ENCODE peak calls at places on chromosome 14, in four cellular contexts. One of them, this sample, is unnamed. For H3K36me3 and H3K4me1, the result is how much of the 10 kb centered on the place peaks cover.

GRCh38 chr14:68794856-68795601 is 2.2 kb upstream of the ZFP36L1 start:
- DNase-seq in CD8-positive, alpha-beta T cell: peak
- DNase-seq in hepatocyte: peak
- DNase-seq in RWPE2: peak
- DNase-seq in this sample: peak

GRCh38 chr14:55712505-55712904 is 132.5 kb downstream of the KTN1 start:
- DNase-seq in hepatocyte: no peak
- DNase-seq in CD8-positive, alpha-beta T cell: no peak
- DNase-seq in RWPE2: no peak
- DNase-seq in this sample: no peak

GRCh38 chr14:31752867-31753661 is 191.9 kb downstream of the NUBPL start:
- DNase-seq in hepatocyte: no peak
- DNase-seq in RWPE2: no peak
- DNase-seq in CD8-positive, alpha-beta T cell: no peak
- DNase-seq in this sample: no peak

GRCh38 chr14:34851395-34851794 is 23.8 kb downstream of the BAZ1A start:
- DNase-seq in RWPE2: no peak
- DNase-seq in CD8-positive, alpha-beta T cell: no peak
- DNase-seq in hepatocyte: no peak
- DNase-seq in this sample: no peak

GRCh38 chr14:80211143-80212024 is at the start of gene DIO2:
- DNase-seq in hepatocyte: peak
- DNase-seq in CD8-positive, alpha-beta T cell: no peak
- DNase-seq in RWPE2: no peak
- DNase-seq in this sample: no peak

GRCh38 chr14:92135269-92135668 is 13.5 kb downstream of the CPSF2 start:
- DNase-seq in CD8-positive, alpha-beta T cell: no peak
- DNase-seq in hepatocyte: peak
- DNase-seq in RWPE2: no peak
- DNase-seq in this sample: no peak

GRCh38 chr14:32397871-32398640 is 69.0 kb downstream of the AKAP6 start:
- DNase-seq in RWPE2: no peak
- DNase-seq in CD8-positive, alpha-beta T cell: no peak
- DNase-seq in hepatocyte: no peak
- DNase-seq in this sample: no peak

GRCh38 chr14:94473666-94474410 is 2.2 kb downstream of the SERPINA9 start:
- DNase-seq in RWPE2: peak
- DNase-seq in hepatocyte: no peak
- DNase-seq in CD8-positive, alpha-beta T cell: no peak
- DNase-seq in this sample: no peak

GRCh38 chr14:37142835-37143499 is 29.4 kb downstream of the SLC25A21 start:
- DNase-seq in hepatocyte: no peak
- DNase-seq in CD8-positive, alpha-beta T cell: no peak
- DNase-seq in RWPE2: no peak
- DNase-seq in this sample: no peak

GRCh38 chr14:105845725-105846309 is 319.4 kb downstream of the TMEM121 start:
- DNase-seq in RWPE2: peak
- DNase-seq in CD8-positive, alpha-beta T cell: no peak
- DNase-seq in hepatocyte: no peak
- DNase-seq in this sample: no peak

GRCh38 chr14:32370720-32371119 is 41.6 kb downstream of the AKAP6 start:
- DNase-seq in CD8-positive, alpha-beta T cell: no peak
- DNase-seq in RWPE2: no peak
- DNase-seq in hepatocyte: no peak
- DNase-seq in this sample: no peak

GRCh38 chr14:61695695-61696527 is 598 bp downstream of the HIF1A start:
- DNase-seq in RWPE2: peak
- DNase-seq in hepatocyte: peak
- DNase-seq in CD8-positive, alpha-beta T cell: peak
- DNase-seq in this sample: peak

GRCh38 chr14:94581127-94581999 is at the start of gene SERPINA5:
- DNase-seq in RWPE2: no peak
- DNase-seq in CD8-positive, alpha-beta T cell: no peak
- DNase-seq in hepatocyte: peak
- DNase-seq in this sample: no peak

GRCh38 chr14:20501346-20501745 is 4.0 kb upstream of the RNASE10 start:
- DNase-seq in RWPE2: no peak
- DNase-seq in CD8-positive, alpha-beta T cell: no peak
- DNase-seq in hepatocyte: no peak
- DNase-seq in this sample: no peak

DNA sequence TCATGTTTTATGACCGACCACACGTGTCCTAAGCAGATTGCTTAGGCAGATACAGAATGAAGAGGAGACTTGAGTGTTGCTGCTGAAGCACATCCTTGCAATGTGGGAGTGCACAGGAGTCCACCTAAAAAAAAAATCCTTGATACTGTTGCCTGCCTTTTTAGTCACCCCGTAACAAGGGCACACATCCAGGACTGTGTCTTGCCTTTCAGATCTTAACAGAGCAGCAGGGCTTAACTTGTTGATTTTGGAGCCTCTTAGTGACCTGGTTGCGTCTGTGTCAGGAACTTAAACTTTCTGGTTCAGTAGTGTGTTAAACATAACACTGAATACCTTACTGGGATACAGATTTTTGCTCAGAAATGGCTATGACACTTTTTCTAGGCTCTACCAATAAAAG is 6.5 kb downstream of the EIF2B2 start:
- DNase-seq in CD8-positive, alpha-beta T cell: no peak
- DNase-seq in RWPE2: no peak
- DNase-seq in hepatocyte: no peak
- DNase-seq in this sample: no peak
- H3K36me3 ChIP-seq in CD8-positive, alpha-beta T cell: under half
- H3K36me3 ChIP-seq in RWPE2: half or more
- H3K36me3 ChIP-seq in hepatocyte: under half
- H3K36me3 ChIP-seq in this sample: under half

DNA sequence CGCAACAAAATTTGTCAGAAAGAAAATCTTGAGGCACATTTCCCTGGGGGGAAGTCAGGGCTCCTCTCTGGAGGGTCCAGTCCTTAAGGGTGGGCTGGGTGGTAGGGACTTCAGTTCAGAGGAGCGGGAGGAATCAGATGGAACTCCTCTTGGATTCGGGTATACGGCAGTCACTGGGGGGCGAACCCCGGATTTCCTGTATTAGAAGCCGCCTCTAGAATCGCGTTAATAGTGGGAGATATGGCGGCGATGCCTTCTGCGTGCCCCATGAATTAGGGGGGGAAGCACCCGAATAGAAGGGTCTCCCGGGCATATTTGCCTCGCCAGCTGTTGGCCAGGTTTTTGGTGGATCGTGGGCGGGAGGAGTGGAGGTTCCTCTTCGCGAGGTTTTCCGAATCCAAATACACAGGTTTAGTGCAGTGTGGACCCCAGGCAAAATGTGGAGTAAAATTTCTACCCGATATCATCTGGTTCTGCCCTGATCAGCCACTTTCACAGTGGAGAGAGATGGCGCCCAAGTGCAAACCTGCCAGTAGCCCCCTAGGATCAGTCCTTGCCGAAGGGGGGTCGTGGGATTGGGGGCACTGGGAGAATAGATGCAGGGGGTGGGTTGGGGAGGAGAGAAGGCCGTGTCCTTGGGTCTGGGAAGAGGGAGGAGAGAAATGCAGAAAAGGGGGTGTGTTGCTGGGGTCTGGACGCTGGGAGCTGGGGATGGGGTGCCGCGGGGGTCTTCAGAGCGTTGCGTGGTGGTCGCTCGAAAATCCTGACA is 637 bp downstream of the MEG3 start:
- DNase-seq in RWPE2: no peak
- DNase-seq in hepatocyte: no peak
- DNase-seq in CD8-positive, alpha-beta T cell: no peak
- DNase-seq in this sample: no peak
- H3K4me3 ChIP-seq in RWPE2: peak
- H3K4me3 ChIP-seq in hepatocyte: no peak
- H3K4me3 ChIP-seq in CD8-positive, alpha-beta T cell: no peak
- H3K4me3 ChIP-seq in this sample: no peak

DNA sequence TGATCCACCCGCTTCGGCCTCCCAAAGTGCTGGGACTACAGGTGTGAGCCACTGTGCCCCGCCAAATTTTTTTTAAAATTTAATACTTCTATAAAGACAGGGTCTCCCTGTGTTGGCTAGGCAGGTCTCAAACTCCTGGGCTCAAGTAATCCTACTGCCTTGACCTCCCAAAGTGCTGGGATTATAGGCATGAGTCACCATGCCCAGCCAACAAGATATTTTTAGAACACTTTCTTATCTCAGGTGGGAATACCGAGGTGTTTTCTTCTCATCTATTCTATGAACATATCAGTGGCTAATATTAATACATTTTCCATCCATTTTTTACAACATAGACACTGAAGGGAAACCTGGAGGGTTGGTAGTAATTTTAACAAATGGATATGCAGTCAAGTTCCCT is 38.0 kb upstream of the DHRS4 start:
- DNase-seq in RWPE2: no peak
- DNase-seq in CD8-positive, alpha-beta T cell: no peak
- DNase-seq in hepatocyte: no peak
- DNase-seq in this sample: no peak
- H3K4me1 ChIP-seq in RWPE2: under half
- H3K4me1 ChIP-seq in CD8-positive, alpha-beta T cell: under half
- H3K4me1 ChIP-seq in hepatocyte: under half
- H3K4me1 ChIP-seq in this sample: under half

DNA sequence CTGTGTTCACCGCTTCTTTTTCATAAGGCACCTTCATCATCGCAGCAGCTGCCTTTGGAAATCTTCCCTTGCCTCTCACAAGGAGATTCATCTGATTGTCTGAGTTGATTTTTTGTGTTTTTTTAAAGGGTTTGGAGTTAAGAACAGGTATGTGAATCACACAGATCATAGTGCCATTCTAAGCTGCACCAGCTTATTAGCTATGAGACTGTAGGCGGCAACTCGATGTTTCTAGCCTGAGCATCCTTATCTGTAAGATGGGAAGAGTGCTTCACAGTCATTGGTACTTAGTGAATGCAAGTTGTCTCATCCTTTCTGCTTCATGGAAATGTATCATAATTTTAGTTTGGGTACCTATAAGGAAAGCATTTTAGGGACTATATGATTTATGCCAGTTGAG is 32.0 kb downstream of the SLC25A29 start:
- DNase-seq in hepatocyte: no peak
- DNase-seq in RWPE2: no peak
- DNase-seq in CD8-positive, alpha-beta T cell: no peak
- DNase-seq in this sample: no peak
- H3K36me3 ChIP-seq in hepatocyte: under half
- H3K36me3 ChIP-seq in RWPE2: half or more
- H3K36me3 ChIP-seq in CD8-positive, alpha-beta T cell: under half
- H3K36me3 ChIP-seq in this sample: under half

GRCh38 chr14:77097006-77097688 is 911 bp upstream of the CIPC start:
- DNase-seq in RWPE2: no peak
- DNase-seq in CD8-positive, alpha-beta T cell: no peak
- DNase-seq in hepatocyte: no peak
- DNase-seq in this sample: no peak
- H3K4me3 ChIP-seq in RWPE2: peak
- H3K4me3 ChIP-seq in CD8-positive, alpha-beta T cell: peak
- H3K4me3 ChIP-seq in hepatocyte: peak
- H3K4me3 ChIP-seq in this sample: peak

GRCh38 chr14:59981564-59981963 is 61.6 kb downstream of the LRRC9 start:
- DNase-seq in RWPE2: no peak
- DNase-seq in hepatocyte: no peak
- DNase-seq in CD8-positive, alpha-beta T cell: no peak
- DNase-seq in this sample: no peak
- H3K4me1 ChIP-seq in RWPE2: under half
- H3K4me1 ChIP-seq in hepatocyte: under half
- H3K4me1 ChIP-seq in CD8-positive, alpha-beta T cell: under half
- H3K4me1 ChIP-seq in this sample: under half

GRCh38 chr14:64225156-64225757 is 68.9 kb downstream of the ESR2 start:
- DNase-seq in RWPE2: no peak
- DNase-seq in CD8-positive, alpha-beta T cell: no peak
- DNase-seq in hepatocyte: no peak
- DNase-seq in this sample: no peak
- H3K36me3 ChIP-seq in RWPE2: half or more
- H3K36me3 ChIP-seq in CD8-positive, alpha-beta T cell: half or more
- H3K36me3 ChIP-seq in hepatocyte: under half
- H3K36me3 ChIP-seq in this sample: under half

GRCh38 chr14:75372260-75372659 is 55.6 kb upstream of the JDP2 start:
- DNase-seq in hepatocyte: no peak
- DNase-seq in RWPE2: no peak
- DNase-seq in CD8-positive, alpha-beta T cell: no peak
- DNase-seq in this sample: no peak

GRCh38 chr14:75371297-75371696 is 56.5 kb upstream of the JDP2 start:
- DNase-seq in CD8-positive, alpha-beta T cell: no peak
- DNase-seq in RWPE2: no peak
- DNase-seq in hepatocyte: no peak
- DNase-seq in this sample: no peak

GRCh38 chr14:75373133-75373532 is 54.7 kb upstream of the JDP2 start:
- DNase-seq in CD8-positive, alpha-beta T cell: no peak
- DNase-seq in hepatocyte: no peak
- DNase-seq in RWPE2: no peak
- DNase-seq in this sample: no peak

GRCh38 chr14:75369506-75369905 is 58.3 kb upstream of the JDP2 start:
- DNase-seq in hepatocyte: no peak
- DNase-seq in CD8-positive, alpha-beta T cell: no peak
- DNase-seq in RWPE2: no peak
- DNase-seq in this sample: no peak

GRCh38 chr14:75370416-75371205 is 57.2 kb upstream of the JDP2 start:
- DNase-seq in CD8-positive, alpha-beta T cell: no peak
- DNase-seq in RWPE2: no peak
- DNase-seq in hepatocyte: no peak
- DNase-seq in this sample: no peak
- H3K4me3 ChIP-seq in CD8-positive, alpha-beta T cell: no peak
- H3K4me3 ChIP-seq in RWPE2: no peak
- H3K4me3 ChIP-seq in hepatocyte: no peak
- H3K4me3 ChIP-seq in this sample: no peak

DNA sequence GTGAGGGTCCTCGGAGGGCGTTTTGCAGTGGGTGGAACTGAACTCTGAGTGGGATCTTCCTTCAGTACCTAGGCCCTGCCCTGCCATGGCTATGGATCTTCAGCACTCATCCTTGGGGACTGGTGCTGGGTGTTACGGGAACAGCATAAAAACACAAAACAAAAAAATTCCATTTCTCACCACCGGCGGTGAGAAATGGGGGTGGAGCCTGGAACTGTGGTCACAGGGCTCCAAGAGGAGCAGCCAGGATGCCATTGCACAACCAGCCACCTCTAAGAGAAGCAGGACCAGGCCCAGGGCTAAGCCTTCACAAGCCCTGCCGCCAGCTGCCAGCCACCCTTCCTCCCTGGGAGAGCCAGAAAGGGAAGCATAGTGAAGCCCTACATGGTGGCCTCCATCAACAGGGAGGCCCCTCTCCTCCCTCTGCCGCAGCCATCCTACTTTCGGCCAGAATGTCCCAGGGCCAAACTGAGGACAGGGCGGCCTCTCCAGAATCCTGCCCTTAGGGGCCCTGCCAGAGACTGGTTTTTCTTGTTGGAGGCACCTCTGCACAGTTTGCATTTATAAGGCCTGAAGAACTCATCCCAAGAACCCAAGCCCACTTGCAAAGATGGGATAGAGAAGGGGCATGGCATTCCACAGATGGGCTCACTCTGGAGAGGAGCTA is 76.5 kb downstream of the VCPKMT start:
- DNase-seq in hepatocyte: peak
- DNase-seq in RWPE2: no peak
- DNase-seq in CD8-positive, alpha-beta T cell: no peak
- DNase-seq in this sample: no peak
- H3K4me1 ChIP-seq in hepatocyte: under half
- H3K4me1 ChIP-seq in RWPE2: half or more
- H3K4me1 ChIP-seq in CD8-positive, alpha-beta T cell: half or more
- H3K4me1 ChIP-seq in this sample: under half